ENCODE peak calls at places on chromosomes 11 and 22, in ten cellular contexts. One of them, this sample, is unnamed.

GRCh38 chr11:2260491-2261364 is 9.7 kb downstream of the ASCL2 start:
- DNase-seq in HS-5: no peak
- DNase-seq in NCI-H524: no peak
- DNase-seq in activated T-helper 1 cell treated with anti-CD3 and anti-CD28 coated beads, Interleukin-2, amount 50 U/mL, for 16 hours: no peak
- DNase-seq in fibroblast of lung: no peak
- DNase-seq in fibroblast of mammary gland: no peak
- DNase-seq in HFF-Myc: no peak
- DNase-seq in neural crest cell: no peak
- DNase-seq in activated naive CD4-positive, alpha-beta T cell treated with Interleukin-2 at 50 U/mL for 16 hours: no peak
- DNase-seq in neural progenitor cell: no peak
- DNase-seq in this sample: no peak

GRCh38 chr11:102580185-102580951 is 44.8 kb downstream of the MMP20 start:
- DNase-seq in fibroblast of lung: peak
- DNase-seq in neural progenitor cell: no peak
- DNase-seq in HS-5: no peak
- DNase-seq in fibroblast of mammary gland: peak
- DNase-seq in HFF-Myc: no peak
- DNase-seq in activated T-helper 1 cell treated with anti-CD3 and anti-CD28 coated beads, Interleukin-2, amount 50 U/mL, for 16 hours: no peak
- DNase-seq in activated naive CD4-positive, alpha-beta T cell treated with Interleukin-2 at 50 U/mL for 16 hours: no peak
- DNase-seq in neural crest cell: no peak
- DNase-seq in NCI-H524: no peak
- DNase-seq in this sample: no peak

GRCh38 chr11:2423157-2424025 is 20.9 kb downstream of the TRPM5 start:
- DNase-seq in HS-5: no peak
- DNase-seq in fibroblast of lung: no peak
- DNase-seq in fibroblast of mammary gland: no peak
- DNase-seq in neural progenitor cell: no peak
- DNase-seq in activated T-helper 1 cell treated with anti-CD3 and anti-CD28 coated beads, Interleukin-2, amount 50 U/mL, for 16 hours: no peak
- DNase-seq in neural crest cell: no peak
- DNase-seq in HFF-Myc: no peak
- DNase-seq in NCI-H524: no peak
- DNase-seq in activated naive CD4-positive, alpha-beta T cell treated with Interleukin-2 at 50 U/mL for 16 hours: no peak
- DNase-seq in this sample: no peak

GRCh38 chr11:9601876-9602199 is 28.4 kb downstream of the WEE1 start:
- DNase-seq in neural progenitor cell: no peak
- DNase-seq in neural crest cell: no peak
- DNase-seq in NCI-H524: no peak
- DNase-seq in fibroblast of mammary gland: no peak
- DNase-seq in HFF-Myc: no peak
- DNase-seq in fibroblast of lung: no peak
- DNase-seq in activated naive CD4-positive, alpha-beta T cell treated with Interleukin-2 at 50 U/mL for 16 hours: no peak
- DNase-seq in activated T-helper 1 cell treated with anti-CD3 and anti-CD28 coated beads, Interleukin-2, amount 50 U/mL, for 16 hours: no peak
- DNase-seq in HS-5: no peak
- DNase-seq in this sample: no peak

GRCh38 chr11:67024966-67025365 is 2.0 kb downstream of the SYT12 start:
- DNase-seq in fibroblast of mammary gland: no peak
- DNase-seq in activated naive CD4-positive, alpha-beta T cell treated with Interleukin-2 at 50 U/mL for 16 hours: no peak
- DNase-seq in HFF-Myc: no peak
- DNase-seq in fibroblast of lung: peak
- DNase-seq in neural progenitor cell: no peak
- DNase-seq in neural crest cell: no peak
- DNase-seq in HS-5: no peak
- DNase-seq in activated T-helper 1 cell treated with anti-CD3 and anti-CD28 coated beads, Interleukin-2, amount 50 U/mL, for 16 hours: no peak
- DNase-seq in NCI-H524: no peak
- DNase-seq in this sample: no peak

GRCh38 chr11:76087749-76088148 is 118.6 kb downstream of the WNT11 start:
- DNase-seq in HS-5: no peak
- DNase-seq in neural progenitor cell: no peak
- DNase-seq in activated naive CD4-positive, alpha-beta T cell treated with Interleukin-2 at 50 U/mL for 16 hours: no peak
- DNase-seq in fibroblast of lung: no peak
- DNase-seq in NCI-H524: no peak
- DNase-seq in neural crest cell: no peak
- DNase-seq in fibroblast of mammary gland: no peak
- DNase-seq in activated T-helper 1 cell treated with anti-CD3 and anti-CD28 coated beads, Interleukin-2, amount 50 U/mL, for 16 hours: no peak
- DNase-seq in HFF-Myc: no peak
- DNase-seq in this sample: no peak

GRCh38 chr22:49792107-49792506 is 35.6 kb downstream of the BRD1 start:
- DNase-seq in neural crest cell: no peak
- DNase-seq in neural progenitor cell: no peak
- DNase-seq in HFF-Myc: no peak
- DNase-seq in activated T-helper 1 cell treated with anti-CD3 and anti-CD28 coated beads, Interleukin-2, amount 50 U/mL, for 16 hours: no peak
- DNase-seq in HS-5: no peak
- DNase-seq in fibroblast of mammary gland: no peak
- DNase-seq in fibroblast of lung: no peak
- DNase-seq in NCI-H524: no peak
- DNase-seq in activated naive CD4-positive, alpha-beta T cell treated with Interleukin-2 at 50 U/mL for 16 hours: no peak
- DNase-seq in this sample: no peak

GRCh38 chr22:49151256-49152131 is 676.2 kb downstream of the BRD1 start:
- DNase-seq in neural progenitor cell: no peak
- DNase-seq in neural crest cell: no peak
- DNase-seq in HS-5: no peak
- DNase-seq in activated T-helper 1 cell treated with anti-CD3 and anti-CD28 coated beads, Interleukin-2, amount 50 U/mL, for 16 hours: no peak
- DNase-seq in HFF-Myc: no peak
- DNase-seq in fibroblast of mammary gland: no peak
- DNase-seq in NCI-H524: peak
- DNase-seq in fibroblast of lung: no peak
- DNase-seq in activated naive CD4-positive, alpha-beta T cell treated with Interleukin-2 at 50 U/mL for 16 hours: no peak
- DNase-seq in this sample: no peak

GRCh38 chr11:134050541-134051383 is 18.1 kb upstream of the JAM3 start:
- DNase-seq in fibroblast of mammary gland: peak
- DNase-seq in HFF-Myc: no peak
- DNase-seq in HS-5: no peak
- DNase-seq in activated naive CD4-positive, alpha-beta T cell treated with Interleukin-2 at 50 U/mL for 16 hours: peak
- DNase-seq in neural crest cell: peak
- DNase-seq in neural progenitor cell: peak
- DNase-seq in fibroblast of lung: no peak
- DNase-seq in activated T-helper 1 cell treated with anti-CD3 and anti-CD28 coated beads, Interleukin-2, amount 50 U/mL, for 16 hours: peak
- DNase-seq in NCI-H524: peak
- DNase-seq in this sample: peak

GRCh38 chr22:45320326-45320976 is 10.7 kb downstream of the FAM118A start:
- DNase-seq in HFF-Myc: no peak
- DNase-seq in neural crest cell: no peak
- DNase-seq in HS-5: no peak
- DNase-seq in activated T-helper 1 cell treated with anti-CD3 and anti-CD28 coated beads, Interleukin-2, amount 50 U/mL, for 16 hours: no peak
- DNase-seq in NCI-H524: no peak
- DNase-seq in fibroblast of mammary gland: peak
- DNase-seq in activated naive CD4-positive, alpha-beta T cell treated with Interleukin-2 at 50 U/mL for 16 hours: no peak
- DNase-seq in neural progenitor cell: no peak
- DNase-seq in fibroblast of lung: no peak
- DNase-seq in this sample: no peak

This sample was measured in activated CD4-positive, CD25-positive, alpha-beta regulatory T cell.